ENCODE peak calls at places on chromosome 10, in ten cellular contexts. C is gastrocnemius medialis, H is testis, F is heart left ventricle, R is HCT116, U is stomach, K is K562, Y is uterus, D is tibial nerve, M is breast epithelium. W is an unnamed sample.

GRCh38 chr10:94213980-94214379 is 148.8 kb downstream of the NOC3L start:
- DNase-seq in C (peak), H (no peak), R (no peak), D (no peak), Y (no peak), F (no peak), U (no peak), M (no peak), K (no peak), W (no peak)

GRCh38 chr10:65670087-65670486 is 1255.7 kb upstream of the LRRTM3 start:
- DNase-seq in H (no peak), M (no peak), R (no peak), D (no peak), Y (no peak), K (no peak), U (no peak), C (no peak), F (no peak), W (no peak)

GRCh38 chr10:78780551-78780961 is 288.2 kb upstream of the ZMIZ1 start:
- DNase-seq in R (no peak), U (no peak), D (no peak), H (no peak), F (peak), Y (no peak), M (no peak), K (no peak), C (no peak), W (no peak)

GRCh38 chr10:103593022-103593570 is 99.6 kb downstream of the NEURL1 start:
- DNase-seq in H (no peak), M (no peak), R (no peak), Y (peak), K (no peak), F (no peak), D (no peak), C (no peak), U (no peak), W (no peak)

GRCh38 chr10:133324198-133324792 is 12.4 kb downstream of the CALY start:
- DNase-seq in R (no peak), M (peak), U (peak), H (peak), Y (no peak), D (no peak), K (peak), C (no peak), F (no peak), W (peak)

GRCh38 chr10:69645296-69645665 is 15.2 kb downstream of the FAM241B start:
- DNase-seq in D (no peak), K (no peak), F (no peak), R (no peak), H (no peak), C (no peak), U (no peak), Y (no peak), M (no peak), W (no peak)

GRCh38 chr10:71187600-71187999 is 24.8 kb upstream of the UNC5B start:
- DNase-seq in M (no peak), U (peak), H (peak), K (no peak), R (no peak), C (peak), Y (peak), F (peak), D (no peak), W (no peak)

GRCh38 chr10:119724630-119725549 is 960 bp upstream of the INPP5F start:
- DNase-seq in M (no peak), D (no peak), F (no peak), R (no peak), H (no peak), K (no peak), C (no peak), Y (no peak), U (no peak), W (no peak)

GRCh38 chr10:30987463-30987862 is 44.2 kb downstream of the ZNF438 start:
- DNase-seq in R (no peak), H (no peak), U (no peak), Y (no peak), M (no peak), K (no peak), C (no peak), D (no peak), F (no peak), W (no peak)

GRCh38 chr10:1270906-1271305 is 214.7 kb downstream of the WDR37 start:
- DNase-seq in F (no peak), U (no peak), R (no peak), C (no peak), M (no peak), H (no peak), Y (no peak), D (no peak), K (no peak), W (no peak)

GRCh38 chr10:110324201-110324804 is 19.6 kb upstream of the SMNDC1 start:
- DNase-seq in R (no peak), K (peak), F (no peak), H (no peak), Y (no peak), D (no peak), U (no peak), M (no peak), C (no peak), W (no peak)

GRCh38 chr10:119657725-119658124 is 6.5 kb downstream of the BAG3 start:
- DNase-seq in U (no peak), F (no peak), D (no peak), H (peak), K (no peak), M (no peak), R (no peak), C (peak), Y (no peak), W (peak)

GRCh38 chr10:97422921-97423420 is 3.0 kb upstream of the PGAM1 start:
- DNase-seq in D (no peak), M (no peak), C (no peak), R (no peak), K (no peak), H (peak), U (no peak), Y (no peak), F (no peak), W (no peak)

GRCh38 chr10:43846187-43846680 is 197.6 kb upstream of the ZNF32 start:
- DNase-seq in M (no peak), C (no peak), D (no peak), U (no peak), F (peak), R (no peak), K (no peak), Y (no peak), H (no peak), W (no peak)

GRCh38 chr10:98267894-98268693 is at the start of gene LOXL4:
- DNase-seq in D (no peak), K (peak), R (no peak), F (no peak), C (no peak), H (no peak), U (no peak), M (peak), Y (peak), W (no peak)

GRCh38 chr10:12971001-12971788 is 30.3 kb downstream of the CCDC3 start:
- DNase-seq in D (no peak), R (no peak), U (no peak), Y (no peak), M (no peak), F (no peak), C (no peak), H (no peak), K (no peak), W (no peak)

GRCh38 chr10:31041011-31041410 is 9.3 kb upstream of the ZNF438 start:
- DNase-seq in H (no peak), M (no peak), F (no peak), K (no peak), C (no peak), R (no peak), U (no peak), D (no peak), Y (no peak), W (no peak)

GRCh38 chr10:101588879-101589278 is 758 bp downstream of the DPCD start:
- DNase-seq in D (no peak), R (peak), K (peak), C (no peak), Y (no peak), U (no peak), M (no peak), H (no peak), F (no peak), W (no peak)

GRCh38 chr10:70575874-70576802 is 26.4 kb downstream of the PRF1 start:
- DNase-seq in F (peak), H (peak), R (peak), M (no peak), U (peak), K (peak), C (no peak), D (no peak), Y (no peak), W (peak)

GRCh38 chr10:33556581-33556980 is 222.1 kb upstream of the NRP1 start:
- DNase-seq in C (no peak), R (no peak), U (no peak), M (no peak), Y (no peak), D (no peak), H (no peak), F (no peak), K (no peak), W (no peak)

GRCh38 chr10:44300666-44301649 is 83.9 kb downstream of the CXCL12 start:
- DNase-seq in K (no peak), Y (no peak), R (peak), U (peak), F (peak), M (peak), C (no peak), H (no peak), D (no peak), W (no peak)

GRCh38 chr10:113412161-113412560 is 140.7 kb upstream of the HABP2 start:
- DNase-seq in K (no peak), Y (no peak), R (no peak), C (no peak), M (no peak), D (no peak), H (no peak), F (no peak), U (no peak), W (no peak)

GRCh38 chr10:69856601-69857166 is 55.0 kb downstream of the COL13A1 start:
- DNase-seq in C (no peak), U (no peak), F (no peak), H (no peak), K (peak), M (no peak), R (no peak), Y (no peak), D (no peak), W (no peak)

GRCh38 chr10:21572578-21572977 is 38.5 kb downstream of the MLLT10 start:
- DNase-seq in D (no peak), K (no peak), M (no peak), C (peak), H (peak), Y (peak), R (no peak), U (no peak), F (no peak), W (no peak)

GRCh38 chr10:52526251-52526823 is 212.3 kb downstream of the DKK1 start:
- DNase-seq in D (no peak), C (no peak), F (no peak), H (no peak), Y (no peak), U (no peak), R (no peak), M (no peak), K (no peak), W (no peak)

GRCh38 chr10:61547297-61547696 is 94.1 kb upstream of the TMEM26 start:
- DNase-seq in C (no peak), D (no peak), H (no peak), R (no peak), U (no peak), Y (no peak), M (no peak), F (no peak), K (no peak), W (no peak)

GRCh38 chr10:30775779-30776591 is 146.4 kb upstream of the LYZL2 start:
- DNase-seq in F (no peak), D (no peak), K (no peak), M (no peak), H (no peak), C (no peak), Y (no peak), R (no peak), U (no peak), W (peak)

GRCh38 chr10:14674376-14675050 is 100.2 kb downstream of the FAM107B start:
- DNase-seq in H (no peak), Y (no peak), U (peak), C (no peak), M (no peak), K (no peak), D (no peak), F (no peak), R (no peak), W (peak)

GRCh38 chr10:70481105-70481504 is 2.5 kb downstream of the PALD1 start:
- DNase-seq in F (no peak), M (no peak), D (no peak), K (no peak), H (no peak), R (no peak), Y (no peak), C (no peak), U (no peak), W (no peak)

GRCh38 chr10:47031953-47032465 is 120.8 kb downstream of the PTPN20 start:
- DNase-seq in R (no peak), K (no peak), H (no peak), C (peak), U (no peak), Y (peak), D (no peak), M (no peak), F (no peak), W (peak)

GRCh38 chr10:35352508-35352907 is 16.2 kb downstream of the CCNY start:
- DNase-seq in D (no peak), C (no peak), M (no peak), H (no peak), F (no peak), Y (no peak), R (no peak), U (no peak), K (no peak), W (no peak)

GRCh38 chr10:16519250-16519907 is 2.3 kb downstream of the C1QL3 start:
- DNase-seq in K (no peak), D (no peak), M (no peak), R (no peak), F (no peak), C (no peak), U (no peak), Y (no peak), H (no peak), W (no peak)
- H3K4me3 ChIP-seq in K (no peak), D (peak), M (no peak), R (no peak), F (peak), C (no peak), U (peak), Y (no peak), H (no peak), W (no peak)

DNA sequence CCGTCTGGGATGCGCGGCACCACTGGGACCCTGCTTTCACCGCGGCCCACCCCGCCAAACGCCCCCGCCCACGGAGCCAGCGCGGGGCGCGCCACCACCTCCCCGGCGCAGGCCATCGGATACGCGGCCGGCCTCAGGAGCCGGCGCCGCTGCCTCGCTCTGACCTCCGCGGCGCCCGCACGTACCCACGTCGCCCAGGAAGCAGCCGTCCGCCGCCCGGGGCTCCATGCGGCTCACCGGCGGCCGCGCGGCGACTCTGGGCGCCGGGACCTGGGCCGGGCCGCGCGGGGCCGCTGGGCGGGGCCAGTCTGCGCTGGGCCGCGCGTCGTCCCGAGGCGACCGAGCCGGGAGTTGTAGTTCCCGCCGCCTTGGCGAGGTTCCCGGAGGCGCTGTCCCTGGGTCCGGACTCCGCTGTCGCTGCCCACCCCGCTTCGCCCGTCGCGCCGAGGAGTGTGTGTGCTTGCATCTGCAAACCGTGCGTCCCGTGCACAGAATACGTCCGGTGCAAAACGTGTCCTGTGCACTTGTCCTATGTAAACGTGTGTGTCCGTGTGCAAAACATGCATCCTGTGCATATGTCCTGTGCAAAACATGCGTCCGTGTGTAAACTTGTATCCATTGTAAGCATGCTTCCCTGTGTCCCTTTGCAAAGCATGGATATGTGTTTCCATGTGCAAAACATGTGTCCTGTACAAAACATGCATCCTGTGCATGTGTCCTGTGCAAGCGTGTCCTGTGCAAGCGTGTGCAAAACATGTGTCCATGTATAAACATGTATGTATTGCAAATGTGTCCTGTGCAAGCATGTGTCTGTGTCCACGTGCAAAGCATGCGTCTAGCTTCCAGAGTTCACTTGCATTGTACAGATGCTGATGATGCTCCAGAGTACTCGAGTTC is at the start of gene ASB13:
- DNase-seq in K (peak), D (no peak), H (peak), M (no peak), U (peak), R (peak), Y (peak), C (peak), F (peak), W (peak)
- TF ChIP-seq POLR2A in K (no peak), D (peak), H (no peak), M (no peak), U (no peak), R (peak), Y (no peak), C (peak), F (peak), W (no peak)

GRCh38 chr10:59905066-59905734 is 1.2 kb downstream of the CCDC6 start:
- DNase-seq in R (no peak), H (peak), Y (peak), F (peak), D (no peak), C (no peak), M (peak), U (peak), K (no peak), W (peak)

GRCh38 chr10:59904431-59905065 is 1.8 kb downstream of the CCDC6 start:
- DNase-seq in R (no peak), D (no peak), F (no peak), K (no peak), H (peak), C (no peak), M (no peak), Y (no peak), U (no peak), W (peak)

GRCh38 chr10:59905735-59906416 is 480 bp downstream of the CCDC6 start:
- DNase-seq in D (no peak), U (no peak), M (no peak), Y (no peak), K (peak), F (no peak), R (no peak), H (no peak), C (no peak), W (peak)

GRCh38 chr10:59901481-59901880 is 4.9 kb downstream of the CCDC6 start:
- DNase-seq in H (no peak), Y (no peak), K (no peak), M (no peak), U (no peak), C (no peak), D (no peak), R (no peak), F (no peak), W (no peak)

DNA sequence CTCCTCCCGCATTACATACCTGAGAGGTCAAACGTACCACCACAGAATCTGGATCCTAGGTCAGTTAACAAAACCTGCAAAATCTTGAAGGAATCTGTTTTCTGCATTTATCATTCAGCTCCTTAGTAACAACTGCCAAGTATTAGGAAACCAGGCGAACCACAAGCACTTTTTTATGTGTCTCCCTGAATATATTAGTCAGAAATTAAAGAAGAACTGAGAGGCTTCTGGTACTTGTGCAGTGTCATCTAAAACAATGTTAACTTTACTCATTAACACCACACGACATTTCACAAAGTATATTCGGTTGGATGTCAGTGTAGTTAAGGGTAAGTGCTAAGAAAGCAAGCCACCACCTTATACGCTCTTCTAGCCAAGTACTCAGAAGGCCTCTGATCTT is 2.5 kb downstream of the CCDC6 start:
- DNase-seq in F (no peak), R (no peak), Y (no peak), D (no peak), C (no peak), U (no peak), H (no peak), M (no peak), K (no peak), W (no peak)
- H3K4me3 ChIP-seq in F (no peak), R (no peak), Y (peak), D (no peak), C (no peak), U (peak), H (no peak), M (peak), K (peak), W (peak)

DNA sequence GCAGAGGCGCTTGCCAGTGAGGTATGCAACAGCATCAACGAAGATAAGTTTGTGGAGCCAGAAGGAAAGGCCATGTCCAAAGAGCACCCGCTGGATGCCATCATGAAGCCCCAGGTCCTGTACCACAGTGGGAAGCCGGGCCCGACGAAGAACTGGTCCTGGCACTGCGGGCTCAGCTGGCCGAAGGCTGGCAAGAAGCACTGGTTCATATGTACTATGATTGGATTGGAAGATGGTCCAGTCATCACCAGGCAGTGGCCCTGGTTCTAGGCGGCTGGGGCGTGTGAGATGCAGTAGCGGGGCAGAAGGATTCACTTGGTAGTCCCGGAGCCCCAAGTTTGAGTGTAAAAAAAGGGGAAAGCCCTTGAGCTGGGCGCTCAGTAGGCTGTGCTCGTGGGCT is 3.9 kb downstream of the NDST2 start:
- DNase-seq in U (no peak), R (no peak), H (no peak), F (no peak), K (no peak), D (no peak), Y (no peak), M (no peak), C (no peak), W (no peak)
- TF ChIP-seq POLR2A in U (no peak), R (no peak), H (no peak), F (no peak), K (no peak), D (no peak), Y (no peak), M (no peak), C (no peak), W (no peak)

DNA sequence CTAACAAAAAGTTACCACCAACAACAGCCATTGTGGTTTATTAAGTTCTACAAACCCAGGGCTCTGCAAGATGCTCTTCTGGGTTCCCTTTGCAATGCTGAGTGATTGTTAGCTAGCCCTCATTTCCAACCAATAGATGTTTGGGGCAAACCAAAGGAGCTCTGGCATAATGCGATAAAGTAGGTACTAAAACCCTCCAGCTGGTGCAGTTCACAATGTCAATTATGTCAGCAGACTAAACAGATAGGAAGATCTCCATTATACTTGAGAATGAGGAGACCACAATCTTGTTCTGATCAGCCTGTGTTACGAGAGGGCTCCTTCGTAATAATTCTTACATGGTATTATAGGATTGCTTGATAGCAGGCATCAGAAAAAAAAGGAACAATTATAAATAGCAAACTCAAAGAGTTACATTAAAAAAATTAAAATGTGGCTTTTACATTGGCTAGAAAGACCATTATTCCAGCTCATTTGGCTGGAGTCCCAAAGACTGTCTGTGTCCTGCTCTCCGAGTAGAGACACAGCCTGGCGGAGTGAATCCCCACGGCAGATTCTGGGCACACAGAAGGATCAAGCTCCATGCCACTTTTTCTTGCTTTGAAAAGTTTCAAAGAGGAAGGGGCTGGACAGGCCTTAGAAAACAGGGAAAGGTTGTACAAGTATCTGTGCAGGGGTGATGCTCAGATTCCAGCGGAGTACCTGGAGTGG is 93.8 kb downstream of the ZRANB1 start:
- DNase-seq in M (no peak), D (no peak), F (no peak), U (no peak), C (no peak), H (peak), K (no peak), Y (no peak), R (no peak), W (no peak)
- H3K4me3 ChIP-seq in M (no peak), D (no peak), F (no peak), U (no peak), C (no peak), H (no peak), K (no peak), Y (no peak), R (peak), W (no peak)